ENCODE peak calls at places on chromosome 14, in nine cellular contexts. One of them, this sample, is unnamed.

GRCh38 chr14:82724296-82724695 is 1190.6 kb upstream of the SEL1L start:
- DNase-seq in lower lobe of right lung: no peak
- DNase-seq in upper lobe of right lung: no peak
- DNase-seq in heart right ventricle: no peak
- DNase-seq in cardiac muscle cell: peak; percentile 36
- DNase-seq in thoracic aorta: no peak
- DNase-seq in mesendoderm: no peak
- DNase-seq in naive thymus-derived CD4-positive, alpha-beta T cell: no peak
- DNase-seq in ascending aorta: no peak
- DNase-seq in this sample: no peak

GRCh38 chr14:36099619-36100018 is 76.9 kb downstream of the PTCSC3 start:
- DNase-seq in upper lobe of right lung: no peak
- DNase-seq in mesendoderm: no peak
- DNase-seq in ascending aorta: no peak
- DNase-seq in cardiac muscle cell: no peak
- DNase-seq in lower lobe of right lung: no peak
- DNase-seq in heart right ventricle: no peak
- DNase-seq in naive thymus-derived CD4-positive, alpha-beta T cell: no peak
- DNase-seq in thoracic aorta: no peak
- DNase-seq in this sample: no peak

GRCh38 chr14:75769047-75769685 is 108.1 kb downstream of the TTLL5 start:
- DNase-seq in thoracic aorta: no peak
- DNase-seq in heart right ventricle: no peak
- DNase-seq in mesendoderm: no peak
- DNase-seq in ascending aorta: no peak
- DNase-seq in lower lobe of right lung: no peak
- DNase-seq in cardiac muscle cell: no peak
- DNase-seq in upper lobe of right lung: no peak
- DNase-seq in naive thymus-derived CD4-positive, alpha-beta T cell: no peak
- DNase-seq in this sample: no peak

GRCh38 chr14:70357985-70358384 is 1.5 kb downstream of the COX16 start:
- DNase-seq in heart right ventricle: no peak
- DNase-seq in ascending aorta: no peak
- DNase-seq in upper lobe of right lung: no peak
- DNase-seq in lower lobe of right lung: no peak
- DNase-seq in cardiac muscle cell: no peak
- DNase-seq in naive thymus-derived CD4-positive, alpha-beta T cell: no peak
- DNase-seq in mesendoderm: no peak
- DNase-seq in thoracic aorta: no peak
- DNase-seq in this sample: no peak

GRCh38 chr14:72793154-72793725 is 100.7 kb downstream of the DPF3 start:
- DNase-seq in mesendoderm: no peak
- DNase-seq in naive thymus-derived CD4-positive, alpha-beta T cell: no peak
- DNase-seq in ascending aorta: no peak
- DNase-seq in cardiac muscle cell: no peak
- DNase-seq in lower lobe of right lung: no peak
- DNase-seq in thoracic aorta: no peak
- DNase-seq in heart right ventricle: no peak
- DNase-seq in upper lobe of right lung: no peak
- DNase-seq in this sample: no peak

GRCh38 chr14:61222388-61222787 is 58.8 kb downstream of the TMEM30B start:
- DNase-seq in ascending aorta: no peak
- DNase-seq in thoracic aorta: no peak
- DNase-seq in heart right ventricle: no peak
- DNase-seq in lower lobe of right lung: no peak
- DNase-seq in upper lobe of right lung: no peak
- DNase-seq in naive thymus-derived CD4-positive, alpha-beta T cell: no peak
- DNase-seq in cardiac muscle cell: no peak
- DNase-seq in mesendoderm: no peak
- DNase-seq in this sample: no peak

GRCh38 chr14:93049295-93049694 is 66.4 kb downstream of the ITPK1 start:
- DNase-seq in cardiac muscle cell: no peak
- DNase-seq in lower lobe of right lung: no peak
- DNase-seq in naive thymus-derived CD4-positive, alpha-beta T cell: no peak
- DNase-seq in mesendoderm: no peak
- DNase-seq in upper lobe of right lung: no peak
- DNase-seq in thoracic aorta: no peak
- DNase-seq in heart right ventricle: no peak
- DNase-seq in ascending aorta: no peak
- DNase-seq in this sample: no peak

GRCh38 chr14:63605041-63605532 is 36.6 kb downstream of the WDR89 start:
- DNase-seq in mesendoderm: no peak
- DNase-seq in cardiac muscle cell: no peak
- DNase-seq in naive thymus-derived CD4-positive, alpha-beta T cell: no peak
- DNase-seq in upper lobe of right lung: no peak
- DNase-seq in ascending aorta: no peak
- DNase-seq in thoracic aorta: no peak
- DNase-seq in lower lobe of right lung: no peak
- DNase-seq in heart right ventricle: no peak
- DNase-seq in this sample: no peak

GRCh38 chr14:67623114-67623513 is 3.4 kb downstream of the ARG2 start:
- DNase-seq in lower lobe of right lung: no peak
- DNase-seq in naive thymus-derived CD4-positive, alpha-beta T cell: peak; percentile 41
- DNase-seq in heart right ventricle: no peak
- DNase-seq in ascending aorta: peak; percentile 66
- DNase-seq in thoracic aorta: no peak
- DNase-seq in cardiac muscle cell: peak; percentile 56
- DNase-seq in mesendoderm: peak; percentile 60
- DNase-seq in upper lobe of right lung: no peak
- DNase-seq in this sample: no peak

GRCh38 chr14:66038214-66038977 is 447.8 kb upstream of the CCDC196 start:
- DNase-seq in ascending aorta: peak; percentile 63
- DNase-seq in heart right ventricle: no peak
- DNase-seq in upper lobe of right lung: no peak
- DNase-seq in mesendoderm: peak; percentile 38
- DNase-seq in cardiac muscle cell: peak; percentile 97
- DNase-seq in lower lobe of right lung: no peak
- DNase-seq in thoracic aorta: no peak
- DNase-seq in naive thymus-derived CD4-positive, alpha-beta T cell: no peak
- DNase-seq in this sample: no peak

GRCh38 chr14:91387996-91388395 is 29.6 kb downstream of the CCDC88C start:
- DNase-seq in naive thymus-derived CD4-positive, alpha-beta T cell: no peak
- DNase-seq in cardiac muscle cell: no peak
- DNase-seq in thoracic aorta: no peak
- DNase-seq in upper lobe of right lung: no peak
- DNase-seq in mesendoderm: no peak
- DNase-seq in lower lobe of right lung: peak; percentile 42
- DNase-seq in heart right ventricle: no peak
- DNase-seq in ascending aorta: no peak
- DNase-seq in this sample: no peak

GRCh38 chr14:91383439-91383838 is 34.2 kb downstream of the CCDC88C start:
- DNase-seq in ascending aorta: no peak
- DNase-seq in lower lobe of right lung: peak; percentile 23
- DNase-seq in naive thymus-derived CD4-positive, alpha-beta T cell: no peak
- DNase-seq in mesendoderm: no peak
- DNase-seq in heart right ventricle: no peak
- DNase-seq in thoracic aorta: no peak
- DNase-seq in upper lobe of right lung: no peak
- DNase-seq in cardiac muscle cell: no peak
- DNase-seq in this sample: no peak

GRCh38 chr14:91382712-91383111 is 34.9 kb downstream of the CCDC88C start:
- DNase-seq in lower lobe of right lung: no peak
- DNase-seq in heart right ventricle: no peak
- DNase-seq in mesendoderm: no peak
- DNase-seq in thoracic aorta: no peak
- DNase-seq in cardiac muscle cell: no peak
- DNase-seq in ascending aorta: no peak
- DNase-seq in upper lobe of right lung: no peak
- DNase-seq in naive thymus-derived CD4-positive, alpha-beta T cell: no peak
- DNase-seq in this sample: peak; percentile 65

GRCh38 chr14:91387135-91387849 is 30.3 kb downstream of the CCDC88C start:
- DNase-seq in mesendoderm: no peak
- DNase-seq in cardiac muscle cell: peak; percentile 59
- DNase-seq in upper lobe of right lung: no peak
- DNase-seq in thoracic aorta: no peak
- DNase-seq in naive thymus-derived CD4-positive, alpha-beta T cell: no peak
- DNase-seq in heart right ventricle: no peak
- DNase-seq in lower lobe of right lung: peak; percentile 28
- DNase-seq in ascending aorta: no peak
- DNase-seq in this sample: no peak

DNA sequence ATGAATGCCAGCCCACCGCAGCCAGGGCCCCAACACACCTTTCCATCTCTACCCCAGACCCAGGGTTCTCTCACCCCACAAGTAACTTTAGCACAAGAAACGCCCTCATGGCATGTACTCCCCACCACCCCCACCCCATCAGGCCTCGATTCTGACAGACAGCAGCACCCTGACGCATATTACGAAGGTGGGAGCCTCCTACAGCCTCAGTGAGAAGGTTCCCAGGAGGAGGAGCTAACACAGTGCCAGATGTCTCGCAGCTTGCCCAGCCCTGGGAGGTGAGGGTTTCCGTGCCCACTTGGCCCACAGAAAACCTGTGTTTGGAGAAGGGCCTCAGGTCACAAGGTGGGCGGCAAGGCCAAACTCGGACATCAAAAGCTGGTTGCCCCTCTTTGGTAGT is 32.4 kb downstream of the CCDC88C start:
- DNase-seq in mesendoderm: no peak
- DNase-seq in ascending aorta: no peak
- DNase-seq in thoracic aorta: no peak
- DNase-seq in heart right ventricle: no peak
- DNase-seq in cardiac muscle cell: no peak
- DNase-seq in lower lobe of right lung: no peak
- DNase-seq in upper lobe of right lung: no peak
- DNase-seq in naive thymus-derived CD4-positive, alpha-beta T cell: no peak
- DNase-seq in this sample: no peak
- H3K36me3 ChIP-seq in mesendoderm: no peaks in the 10 kb centered on the region
- H3K36me3 ChIP-seq in ascending aorta: no peaks in the 10 kb centered on the region
- H3K36me3 ChIP-seq in thoracic aorta: no peaks in the 10 kb centered on the region
- H3K36me3 ChIP-seq in heart right ventricle: no peaks in the 10 kb centered on the region
- H3K36me3 ChIP-seq in cardiac muscle cell: no peaks in the 10 kb centered on the region
- H3K36me3 ChIP-seq in lower lobe of right lung: no peaks in the 10 kb centered on the region
- H3K36me3 ChIP-seq in upper lobe of right lung: no peaks in the 10 kb centered on the region
- H3K36me3 ChIP-seq in naive thymus-derived CD4-positive, alpha-beta T cell: peaks cover 15% of the 10 kb centered on the region
- H3K36me3 ChIP-seq in this sample: peaks cover 75% of the 10 kb centered on the region

GRCh38 chr14:95739356-95739755 is 25.4 kb upstream of the TCL1A start:
- DNase-seq in upper lobe of right lung: no peak
- DNase-seq in ascending aorta: no peak
- DNase-seq in lower lobe of right lung: no peak
- DNase-seq in thoracic aorta: no peak
- DNase-seq in cardiac muscle cell: no peak
- DNase-seq in heart right ventricle: no peak
- DNase-seq in mesendoderm: no peak
- DNase-seq in naive thymus-derived CD4-positive, alpha-beta T cell: no peak
- DNase-seq in this sample: no peak
- H3K36me3 ChIP-seq in upper lobe of right lung: no peaks in the 10 kb centered on the region
- H3K36me3 ChIP-seq in ascending aorta: no peaks in the 10 kb centered on the region
- H3K36me3 ChIP-seq in lower lobe of right lung: no peaks in the 10 kb centered on the region
- H3K36me3 ChIP-seq in thoracic aorta: no peaks in the 10 kb centered on the region
- H3K36me3 ChIP-seq in cardiac muscle cell: no peaks in the 10 kb centered on the region
- H3K36me3 ChIP-seq in heart right ventricle: no peaks in the 10 kb centered on the region
- H3K36me3 ChIP-seq in mesendoderm: no peaks in the 10 kb centered on the region
- H3K36me3 ChIP-seq in naive thymus-derived CD4-positive, alpha-beta T cell: no peaks in the 10 kb centered on the region
- H3K36me3 ChIP-seq in this sample: no peaks in the 10 kb centered on the region

DNA sequence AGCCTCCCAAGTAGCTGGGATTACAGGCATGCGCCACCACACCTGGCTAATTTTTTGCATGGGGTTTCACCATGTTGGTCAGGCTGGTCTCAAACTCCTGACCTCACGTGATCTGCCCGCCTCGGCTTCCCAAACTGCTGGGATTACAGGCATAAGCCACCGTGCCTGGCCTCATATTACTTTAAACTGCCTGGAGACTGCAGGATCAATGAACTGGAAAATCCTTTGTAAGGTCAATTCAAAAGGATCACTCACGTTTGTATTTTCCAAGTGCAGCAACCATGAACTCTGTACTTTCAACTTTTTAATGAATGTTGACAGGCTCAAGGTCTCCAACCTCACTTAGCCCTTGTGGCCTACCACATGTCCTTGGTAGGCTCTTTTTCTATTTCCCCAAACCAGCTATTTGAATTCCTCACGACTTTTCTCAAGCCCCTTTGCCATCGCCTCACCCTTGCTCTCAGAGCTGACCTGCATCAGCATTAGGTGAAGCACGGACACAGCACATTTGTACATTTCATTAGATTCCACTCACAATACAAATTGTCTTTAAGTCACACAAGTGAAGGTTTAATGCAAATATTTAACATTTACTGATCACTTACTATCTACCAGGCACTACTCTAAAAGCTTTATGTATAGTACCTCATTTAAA is 42.2 kb upstream of the GCH1 start:
- DNase-seq in heart right ventricle: no peak
- DNase-seq in upper lobe of right lung: no peak
- DNase-seq in mesendoderm: no peak
- DNase-seq in naive thymus-derived CD4-positive, alpha-beta T cell: no peak
- DNase-seq in thoracic aorta: no peak
- DNase-seq in ascending aorta: no peak
- DNase-seq in lower lobe of right lung: no peak
- DNase-seq in cardiac muscle cell: no peak
- DNase-seq in this sample: no peak
- H3K36me3 ChIP-seq in heart right ventricle: no peaks in the 10 kb centered on the region
- H3K36me3 ChIP-seq in upper lobe of right lung: no peaks in the 10 kb centered on the region
- H3K36me3 ChIP-seq in mesendoderm: no peaks in the 10 kb centered on the region
- H3K36me3 ChIP-seq in naive thymus-derived CD4-positive, alpha-beta T cell: no peaks in the 10 kb centered on the region
- H3K36me3 ChIP-seq in thoracic aorta: peaks cover 2% of the 10 kb centered on the region
- H3K36me3 ChIP-seq in ascending aorta: no peaks in the 10 kb centered on the region
- H3K36me3 ChIP-seq in lower lobe of right lung: no peaks in the 10 kb centered on the region
- H3K36me3 ChIP-seq in cardiac muscle cell: no peaks in the 10 kb centered on the region
- H3K36me3 ChIP-seq in this sample: peaks cover 88% of the 10 kb centered on the region

DNA sequence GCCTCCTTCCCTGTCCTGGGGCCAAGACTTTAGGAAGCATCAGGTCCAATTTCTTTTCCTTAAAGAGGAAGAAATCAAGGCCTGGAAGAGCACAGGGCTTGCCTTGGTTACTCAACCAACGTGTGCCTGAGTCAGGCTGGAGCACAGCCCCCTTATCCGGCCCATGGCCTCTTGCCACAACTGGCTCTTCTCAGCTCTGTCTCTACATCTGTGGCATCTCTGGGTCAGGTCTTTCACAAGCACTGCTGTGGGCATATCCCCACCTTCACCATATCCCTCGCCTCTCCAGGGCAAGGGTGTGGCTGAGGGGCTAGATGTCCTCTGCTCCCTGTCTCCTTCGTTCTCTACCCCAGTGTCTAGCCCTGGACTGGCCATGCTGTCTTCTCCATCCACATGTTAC is 6.7 kb downstream of the MYH6 start:
- DNase-seq in ascending aorta: no peak
- DNase-seq in naive thymus-derived CD4-positive, alpha-beta T cell: no peak
- DNase-seq in mesendoderm: no peak
- DNase-seq in thoracic aorta: no peak
- DNase-seq in heart right ventricle: no peak
- DNase-seq in lower lobe of right lung: no peak
- DNase-seq in upper lobe of right lung: no peak
- DNase-seq in cardiac muscle cell: no peak
- DNase-seq in this sample: no peak
- H3K36me3 ChIP-seq in ascending aorta: no peaks in the 10 kb centered on the region
- H3K36me3 ChIP-seq in naive thymus-derived CD4-positive, alpha-beta T cell: no peaks in the 10 kb centered on the region
- H3K36me3 ChIP-seq in mesendoderm: no peaks in the 10 kb centered on the region
- H3K36me3 ChIP-seq in thoracic aorta: no peaks in the 10 kb centered on the region
- H3K36me3 ChIP-seq in heart right ventricle: no peaks in the 10 kb centered on the region
- H3K36me3 ChIP-seq in lower lobe of right lung: no peaks in the 10 kb centered on the region
- H3K36me3 ChIP-seq in upper lobe of right lung: no peaks in the 10 kb centered on the region
- H3K36me3 ChIP-seq in cardiac muscle cell: peaks cover 99% of the 10 kb centered on the region
- H3K36me3 ChIP-seq in this sample: no peaks in the 10 kb centered on the region